ENCODE peak calls at places on chromosome 3, in nine cellular contexts. One of them, this sample, is unnamed.

GRCh38 chr3:64954995-64955636 is 267.3 kb upstream of the ADAMTS9 start:
- DNase-seq in B cell: no peak
- DNase-seq in lung: peak
- DNase-seq in aorta: peak
- DNase-seq in osteocyte: no peak
- DNase-seq in GDM1: peak
- DNase-seq in NAMALWA: no peak
- DNase-seq in HTR-8/SVneo: no peak
- DNase-seq in GM19239: no peak
- DNase-seq in this sample: no peak

GRCh38 chr3:197750396-197750831 is 731 bp downstream of the FYTTD1 start:
- DNase-seq in B cell: peak
- DNase-seq in lung: peak
- DNase-seq in aorta: peak
- DNase-seq in osteocyte: no peak
- DNase-seq in GDM1: peak
- DNase-seq in NAMALWA: peak
- DNase-seq in HTR-8/SVneo: no peak
- DNase-seq in GM19239: no peak
- DNase-seq in this sample: peak

GRCh38 chr3:157700405-157700804 is 197.2 kb upstream of the VEPH1 start:
- DNase-seq in B cell: no peak
- DNase-seq in lung: no peak
- DNase-seq in aorta: no peak
- DNase-seq in osteocyte: no peak
- DNase-seq in GDM1: no peak
- DNase-seq in NAMALWA: no peak
- DNase-seq in HTR-8/SVneo: no peak
- DNase-seq in GM19239: no peak
- DNase-seq in this sample: no peak

GRCh38 chr3:20072422-20072821 is 32.2 kb downstream of the KAT2B start:
- DNase-seq in B cell: no peak
- DNase-seq in lung: no peak
- DNase-seq in aorta: no peak
- DNase-seq in osteocyte: no peak
- DNase-seq in GDM1: no peak
- DNase-seq in NAMALWA: no peak
- DNase-seq in HTR-8/SVneo: no peak
- DNase-seq in GM19239: no peak
- DNase-seq in this sample: no peak

GRCh38 chr3:177249203-177249602 is 51.9 kb upstream of the TBL1XR1 start:
- DNase-seq in B cell: no peak
- DNase-seq in lung: no peak
- DNase-seq in aorta: no peak
- DNase-seq in osteocyte: peak
- DNase-seq in GDM1: no peak
- DNase-seq in NAMALWA: no peak
- DNase-seq in HTR-8/SVneo: no peak
- DNase-seq in GM19239: no peak
- DNase-seq in this sample: no peak

GRCh38 chr3:101701696-101702634 is 15.4 kb upstream of the RPL24 start:
- DNase-seq in B cell: no peak
- DNase-seq in lung: no peak
- DNase-seq in aorta: no peak
- DNase-seq in osteocyte: no peak
- DNase-seq in GDM1: no peak
- DNase-seq in NAMALWA: no peak
- DNase-seq in HTR-8/SVneo: no peak
- DNase-seq in GM19239: no peak
- DNase-seq in this sample: no peak

GRCh38 chr3:168071535-168071934 is 24.2 kb downstream of the GOLIM4 start:
- DNase-seq in B cell: no peak
- DNase-seq in lung: no peak
- DNase-seq in aorta: no peak
- DNase-seq in osteocyte: no peak
- DNase-seq in GDM1: no peak
- DNase-seq in NAMALWA: no peak
- DNase-seq in HTR-8/SVneo: peak
- DNase-seq in GM19239: no peak
- DNase-seq in this sample: peak

GRCh38 chr3:30286007-30286669 is 320.3 kb upstream of the TGFBR2 start:
- DNase-seq in B cell: no peak
- DNase-seq in lung: peak
- DNase-seq in aorta: peak
- DNase-seq in osteocyte: no peak
- DNase-seq in GDM1: no peak
- DNase-seq in NAMALWA: no peak
- DNase-seq in HTR-8/SVneo: peak
- DNase-seq in GM19239: no peak
- DNase-seq in this sample: peak

GRCh38 chr3:149489060-149489690 is 14.7 kb downstream of the TM4SF4 start:
- DNase-seq in B cell: no peak
- DNase-seq in lung: no peak
- DNase-seq in aorta: peak
- DNase-seq in osteocyte: no peak
- DNase-seq in GDM1: peak
- DNase-seq in NAMALWA: peak
- DNase-seq in HTR-8/SVneo: peak
- DNase-seq in GM19239: no peak
- DNase-seq in this sample: no peak

GRCh38 chr3:14278799-14279705 is 100.4 kb downstream of the LSM3 start:
- DNase-seq in B cell: no peak
- DNase-seq in lung: no peak
- DNase-seq in aorta: no peak
- DNase-seq in osteocyte: no peak
- DNase-seq in GDM1: no peak
- DNase-seq in NAMALWA: no peak
- DNase-seq in HTR-8/SVneo: no peak
- DNase-seq in GM19239: no peak
- DNase-seq in this sample: peak

GRCh38 chr3:197186887-197187588 is 111.4 kb downstream of the DLG1 start:
- DNase-seq in B cell: peak
- DNase-seq in lung: no peak
- DNase-seq in aorta: no peak
- DNase-seq in osteocyte: no peak
- DNase-seq in GDM1: peak
- DNase-seq in NAMALWA: peak
- DNase-seq in HTR-8/SVneo: peak
- DNase-seq in GM19239: peak
- DNase-seq in this sample: peak

GRCh38 chr3:61961882-61962281 is 400.5 kb downstream of the PTPRG start:
- DNase-seq in B cell: no peak
- DNase-seq in lung: no peak
- DNase-seq in aorta: no peak
- DNase-seq in osteocyte: no peak
- DNase-seq in GDM1: no peak
- DNase-seq in NAMALWA: no peak
- DNase-seq in HTR-8/SVneo: no peak
- DNase-seq in GM19239: no peak
- DNase-seq in this sample: peak

GRCh38 chr3:141825216-141826011 is 51.0 kb upstream of the ATP1B3 start:
- DNase-seq in B cell: no peak
- DNase-seq in lung: no peak
- DNase-seq in aorta: no peak
- DNase-seq in osteocyte: no peak
- DNase-seq in GDM1: no peak
- DNase-seq in NAMALWA: no peak
- DNase-seq in HTR-8/SVneo: no peak
- DNase-seq in GM19239: no peak
- DNase-seq in this sample: no peak

GRCh38 chr3:108428580-108428979 is 81.8 kb downstream of the MYH15 start:
- DNase-seq in B cell: no peak
- DNase-seq in lung: no peak
- DNase-seq in aorta: no peak
- DNase-seq in osteocyte: no peak
- DNase-seq in GDM1: no peak
- DNase-seq in NAMALWA: no peak
- DNase-seq in HTR-8/SVneo: no peak
- DNase-seq in GM19239: no peak
- DNase-seq in this sample: no peak

GRCh38 chr3:26579126-26579525 is 43.4 kb upstream of the LRRC3B start:
- DNase-seq in B cell: no peak
- DNase-seq in lung: no peak
- DNase-seq in aorta: no peak
- DNase-seq in osteocyte: no peak
- DNase-seq in GDM1: no peak
- DNase-seq in NAMALWA: no peak
- DNase-seq in HTR-8/SVneo: no peak
- DNase-seq in GM19239: no peak
- DNase-seq in this sample: no peak

GRCh38 chr3:65778966-65779365 is 259.8 kb downstream of the MAGI1 start:
- DNase-seq in B cell: no peak
- DNase-seq in lung: no peak
- DNase-seq in aorta: no peak
- DNase-seq in osteocyte: no peak
- DNase-seq in GDM1: no peak
- DNase-seq in NAMALWA: no peak
- DNase-seq in HTR-8/SVneo: no peak
- DNase-seq in GM19239: no peak
- DNase-seq in this sample: no peak

GRCh38 chr3:17213102-17213501 is 328.3 kb downstream of the PLCL2 start:
- DNase-seq in B cell: no peak
- DNase-seq in lung: no peak
- DNase-seq in aorta: no peak
- DNase-seq in osteocyte: no peak
- DNase-seq in GDM1: no peak
- DNase-seq in NAMALWA: no peak
- DNase-seq in HTR-8/SVneo: no peak
- DNase-seq in GM19239: no peak
- DNase-seq in this sample: peak

GRCh38 chr3:110958476-110959147 is 113.0 kb upstream of the NECTIN3 start:
- DNase-seq in B cell: no peak
- DNase-seq in lung: no peak
- DNase-seq in aorta: no peak
- DNase-seq in osteocyte: no peak
- DNase-seq in GDM1: no peak
- DNase-seq in NAMALWA: no peak
- DNase-seq in HTR-8/SVneo: no peak
- DNase-seq in GM19239: no peak
- DNase-seq in this sample: no peak

GRCh38 chr3:116863842-116864626 is 154.5 kb downstream of the TUSC7 start:
- DNase-seq in B cell: no peak
- DNase-seq in lung: no peak
- DNase-seq in aorta: no peak
- DNase-seq in osteocyte: no peak
- DNase-seq in GDM1: no peak
- DNase-seq in NAMALWA: peak
- DNase-seq in HTR-8/SVneo: no peak
- DNase-seq in GM19239: no peak
- DNase-seq in this sample: peak

GRCh38 chr3:28134792-28135375 is 106.5 kb upstream of the CMC1 start:
- DNase-seq in B cell: no peak
- DNase-seq in lung: no peak
- DNase-seq in aorta: no peak
- DNase-seq in osteocyte: no peak
- DNase-seq in GDM1: no peak
- DNase-seq in NAMALWA: no peak
- DNase-seq in HTR-8/SVneo: no peak
- DNase-seq in GM19239: no peak
- DNase-seq in this sample: no peak

GRCh38 chr3:152621006-152621868 is 213.7 kb upstream of the P2RY1 start:
- DNase-seq in B cell: no peak
- DNase-seq in lung: no peak
- DNase-seq in aorta: no peak
- DNase-seq in osteocyte: no peak
- DNase-seq in GDM1: no peak
- DNase-seq in NAMALWA: no peak
- DNase-seq in HTR-8/SVneo: no peak
- DNase-seq in GM19239: no peak
- DNase-seq in this sample: peak

GRCh38 chr3:50676031-50676705 is 1.4 kb downstream of the DOCK3 start:
- DNase-seq in B cell: no peak
- DNase-seq in lung: no peak
- DNase-seq in aorta: no peak
- DNase-seq in osteocyte: no peak
- DNase-seq in GDM1: no peak
- DNase-seq in NAMALWA: no peak
- DNase-seq in HTR-8/SVneo: no peak
- DNase-seq in GM19239: no peak
- DNase-seq in this sample: no peak

GRCh38 chr3:177724020-177724638 is 526.8 kb upstream of the TBL1XR1 start:
- DNase-seq in B cell: no peak
- DNase-seq in lung: peak
- DNase-seq in aorta: peak
- DNase-seq in osteocyte: no peak
- DNase-seq in GDM1: peak
- DNase-seq in NAMALWA: no peak
- DNase-seq in HTR-8/SVneo: no peak
- DNase-seq in GM19239: no peak
- DNase-seq in this sample: no peak

GRCh38 chr3:58630710-58631092 is 35.9 kb downstream of the FAM3D start:
- DNase-seq in B cell: no peak
- DNase-seq in lung: no peak
- DNase-seq in aorta: no peak
- DNase-seq in osteocyte: no peak
- DNase-seq in GDM1: no peak
- DNase-seq in NAMALWA: no peak
- DNase-seq in HTR-8/SVneo: no peak
- DNase-seq in GM19239: no peak
- DNase-seq in this sample: no peak

GRCh38 chr3:144270100-144270499 is 298.5 kb downstream of the DIPK2A start:
- DNase-seq in B cell: no peak
- DNase-seq in lung: no peak
- DNase-seq in aorta: peak
- DNase-seq in osteocyte: no peak
- DNase-seq in GDM1: peak
- DNase-seq in NAMALWA: no peak
- DNase-seq in HTR-8/SVneo: no peak
- DNase-seq in GM19239: no peak
- DNase-seq in this sample: no peak

GRCh38 chr3:60303160-60303559 is 948.1 kb downstream of the FHIT start:
- DNase-seq in B cell: no peak
- DNase-seq in lung: no peak
- DNase-seq in aorta: no peak
- DNase-seq in osteocyte: no peak
- DNase-seq in GDM1: no peak
- DNase-seq in NAMALWA: no peak
- DNase-seq in HTR-8/SVneo: no peak
- DNase-seq in GM19239: no peak
- DNase-seq in this sample: peak

GRCh38 chr3:62332771-62333381 is 40.5 kb downstream of the FEZF2 start:
- DNase-seq in B cell: no peak
- DNase-seq in lung: no peak
- DNase-seq in aorta: no peak
- DNase-seq in osteocyte: no peak
- DNase-seq in GDM1: no peak
- DNase-seq in NAMALWA: peak
- DNase-seq in HTR-8/SVneo: no peak
- DNase-seq in GM19239: no peak
- DNase-seq in this sample: peak

GRCh38 chr3:146865175-146865755 is 260.1 kb upstream of the PLSCR5 start:
- DNase-seq in B cell: no peak
- DNase-seq in lung: no peak
- DNase-seq in aorta: no peak
- DNase-seq in osteocyte: no peak
- DNase-seq in GDM1: no peak
- DNase-seq in NAMALWA: no peak
- DNase-seq in HTR-8/SVneo: no peak
- DNase-seq in GM19239: no peak
- DNase-seq in this sample: no peak

GRCh38 chr3:54520060-54520459 is 397.7 kb downstream of the CACNA2D3 start:
- DNase-seq in B cell: no peak
- DNase-seq in lung: peak
- DNase-seq in aorta: no peak
- DNase-seq in osteocyte: peak
- DNase-seq in GDM1: no peak
- DNase-seq in NAMALWA: no peak
- DNase-seq in HTR-8/SVneo: no peak
- DNase-seq in GM19239: no peak
- DNase-seq in this sample: no peak

GRCh38 chr3:178353292-178353814 is 182.9 kb upstream of the KCNMB2 start:
- DNase-seq in B cell: no peak
- DNase-seq in lung: no peak
- DNase-seq in aorta: no peak
- DNase-seq in osteocyte: no peak
- DNase-seq in GDM1: no peak
- DNase-seq in NAMALWA: no peak
- DNase-seq in HTR-8/SVneo: no peak
- DNase-seq in GM19239: no peak
- DNase-seq in this sample: no peak

GRCh38 chr3:149576071-149576564 is 81.7 kb downstream of the WWTR1 start:
- DNase-seq in B cell: no peak
- DNase-seq in lung: no peak
- DNase-seq in aorta: peak
- DNase-seq in osteocyte: no peak
- DNase-seq in GDM1: peak
- DNase-seq in NAMALWA: no peak
- DNase-seq in HTR-8/SVneo: peak
- DNase-seq in GM19239: no peak
- DNase-seq in this sample: peak